ENCODE peak calls at places on chromosome 12, in nine cellular contexts. N is RPMI8226; W is HS-5; Z is mesendoderm; O is stimulated activated CD4-positive, alpha-beta T cell treated with anti-CD3 and anti-CD28 coated beads, Interleukin-4, amount 100 ng/mL, for 24 hours; X is adrenal gland; V is activated CD8-positive, alpha-beta memory T cell treated with anti-CD3 and anti-CD28 coated beads for 48 hours; B is tibial nerve; T is Jurkat, Clone E6-1. P is an unnamed sample.

GRCh38 chr12:91877461-91878230 is 268.0 kb downstream of the BTG1 start:
- DNase-seq in N (no peak), W (no peak), Z (no peak), O (peak), X (no peak), V (no peak), B (no peak), T (no peak), P (no peak)

GRCh38 chr12:104480012-104480411 is 23.3 kb downstream of the CHST11 start:
- DNase-seq in N (no peak), W (no peak), Z (no peak), O (no peak), X (no peak), V (no peak), B (no peak), T (no peak), P (no peak)

GRCh38 chr12:70849265-70849960 is 71.1 kb downstream of the PTPRR start:
- DNase-seq in N (no peak), W (no peak), Z (peak), O (no peak), X (no peak), V (no peak), B (no peak), T (no peak), P (no peak)

GRCh38 chr12:68675098-68675842 is 11.5 kb upstream of the NUP107 start:
- DNase-seq in N (no peak), W (no peak), Z (peak), O (peak), X (no peak), V (no peak), B (no peak), T (peak), P (no peak)

GRCh38 chr12:132723015-132723763 is 12.5 kb downstream of the PGAM5 start:
- DNase-seq in N (no peak), W (no peak), Z (no peak), O (no peak), X (peak), V (no peak), B (no peak), T (no peak), P (no peak)

GRCh38 chr12:107515446-107515958 is 170.1 kb upstream of the PWP1 start:
- DNase-seq in N (no peak), W (peak), Z (peak), O (peak), X (no peak), V (no peak), B (peak), T (no peak), P (peak)

GRCh38 chr12:74349925-74350324 is 187.7 kb upstream of the ATXN7L3B start:
- DNase-seq in N (no peak), W (peak), Z (no peak), O (no peak), X (no peak), V (no peak), B (no peak), T (no peak), P (no peak)

GRCh38 chr12:45292486-45293195 is 76.7 kb downstream of the ANO6 start:
- DNase-seq in N (no peak), W (no peak), Z (no peak), O (no peak), X (no peak), V (no peak), B (no peak), T (no peak), P (no peak)